ENCODE peak calls at places on chromosome 2, in six cellular contexts. P is HL-60, F is transverse colon, X is retinal pigment epithelial cell, H is stomach, U is SK-N-SH. O is an unnamed sample.

GRCh38 chr2:207148025-207148424 is 17.7 kb downstream of the KLF7 start:
- DNase-seq in P (no peak), F (no peak), X (no peak), H (no peak), U (no peak), O (no peak)

GRCh38 chr2:237434916-237435315 is 21.0 kb upstream of the COL6A3 start:
- DNase-seq in P (no peak), F (peak; percentile 45), X (no peak), H (no peak), U (no peak), O (no peak)

GRCh38 chr2:160210599-160211138 is 10.6 kb upstream of the ITGB6 start:
- DNase-seq in P (peak; percentile 27), F (peak; percentile 87), X (peak; percentile 63), H (peak; percentile 79), U (peak; percentile 52), O (peak; percentile 80)

GRCh38 chr2:127514485-127514884 is 11.8 kb downstream of the IWS1 start:
- DNase-seq in P (no peak), F (no peak), X (no peak), H (no peak), U (no peak), O (no peak)

GRCh38 chr2:8312861-8313768 is 368.7 kb upstream of the ID2 start:
- DNase-seq in P (no peak), F (peak; percentile 27), X (peak; percentile 21), H (no peak), U (no peak), O (no peak)

GRCh38 chr2:20008703-20009102 is 3.8 kb downstream of the MATN3 start:
- DNase-seq in P (no peak), F (no peak), X (no peak), H (no peak), U (no peak), O (no peak)

GRCh38 chr2:96808176-96808837 is 7.8 kb upstream of the CNNM3 start:
- DNase-seq in P (no peak), F (no peak), X (no peak), H (no peak), U (no peak), O (peak; percentile 45)

GRCh38 chr2:149019768-149020167 is 18.7 kb upstream of the LYPD6B start:
- DNase-seq in P (no peak), F (no peak), X (peak; percentile 18), H (no peak), U (no peak), O (no peak)

GRCh38 chr2:54522624-54523281 is 66.6 kb downstream of the SPTBN1 start:
- DNase-seq in P (peak; percentile 33), F (peak; percentile 67), X (no peak), H (peak; percentile 59), U (peak; percentile 60), O (peak; percentile 65)

GRCh38 chr2:61853086-61853847 is 593 bp downstream of the FAM161A start:
- DNase-seq in P (no peak), F (peak; percentile 75), X (peak; percentile 10), H (peak; percentile 73), U (peak; percentile 84), O (peak; percentile 32)

GRCh38 chr2:7773362-7773973 is 856.3 kb downstream of the RNF144A start:
- DNase-seq in P (peak; percentile 53), F (no peak), X (no peak), H (no peak), U (no peak), O (no peak)

GRCh38 chr2:168539945-168540344 is 83.9 kb downstream of the CERS6 start:
- DNase-seq in P (no peak), F (no peak), X (no peak), H (no peak), U (no peak), O (no peak)

GRCh38 chr2:111117666-111118454 is 2.9 kb upstream of the BCL2L11 start:
- DNase-seq in P (no peak), F (peak; percentile 50), X (no peak), H (peak; percentile 35), U (no peak), O (peak; percentile 24)

GRCh38 chr2:197079832-197080555 is 153.5 kb upstream of the PGAP1 start:
- DNase-seq in P (no peak), F (no peak), X (no peak), H (no peak), U (peak; percentile 59), O (no peak)

GRCh38 chr2:45637440-45637839 is 14.0 kb upstream of the PRKCE start:
- DNase-seq in P (no peak), F (no peak), X (no peak), H (no peak), U (no peak), O (peak; percentile 29)

GRCh38 chr2:16228951-16229350 is 288.6 kb downstream of the MYCN start:
- DNase-seq in P (no peak), F (no peak), X (no peak), H (no peak), U (no peak), O (no peak)

GRCh38 chr2:143730155-143730949 is 601.1 kb downstream of the ARHGAP15 start:
- DNase-seq in P (no peak), F (no peak), X (no peak), H (no peak), U (no peak), O (no peak)

GRCh38 chr2:222038086-222038802 is 260.6 kb downstream of the PAX3 start:
- DNase-seq in P (no peak), F (no peak), X (no peak), H (no peak), U (no peak), O (no peak)

GRCh38 chr2:226137201-226137811 is 662.3 kb downstream of the IRS1 start:
- DNase-seq in P (peak; percentile 65), F (no peak), X (no peak), H (no peak), U (no peak), O (no peak)

GRCh38 chr2:240561325-240561971 is 1.3 kb downstream of the DUSP28 start:
- DNase-seq in P (no peak), F (peak; percentile 26), X (no peak), H (no peak), U (no peak), O (no peak)

DNA sequence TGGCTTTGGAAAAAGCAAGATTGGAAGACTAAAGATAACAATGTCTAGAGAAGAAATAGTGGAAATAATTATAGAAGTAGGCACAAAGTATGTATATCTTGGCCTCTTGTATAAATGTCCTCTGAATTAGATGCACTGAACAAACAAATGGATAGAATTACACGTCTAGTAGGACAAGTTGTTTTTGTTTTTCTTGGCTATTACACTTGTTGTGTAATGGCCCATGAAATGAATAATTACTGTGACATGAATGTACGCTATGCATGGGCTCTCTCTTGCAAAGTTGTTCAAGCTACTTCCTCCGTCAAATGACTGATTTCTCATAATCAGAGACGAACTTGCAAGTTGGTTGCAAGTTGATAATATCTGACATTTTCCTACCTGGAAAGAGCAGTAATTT is 126.2 kb downstream of the PDE1A start:
- DNase-seq in P (no peak), F (no peak), X (no peak), H (no peak), U (no peak), O (no peak)
- H3K4me3 ChIP-seq in P (no peak overlapping the region), F (no peak overlapping the region), X (no peak overlapping the region), H (no peak overlapping the region), U (no peak overlapping the region), O (no peak overlapping the region)

DNA sequence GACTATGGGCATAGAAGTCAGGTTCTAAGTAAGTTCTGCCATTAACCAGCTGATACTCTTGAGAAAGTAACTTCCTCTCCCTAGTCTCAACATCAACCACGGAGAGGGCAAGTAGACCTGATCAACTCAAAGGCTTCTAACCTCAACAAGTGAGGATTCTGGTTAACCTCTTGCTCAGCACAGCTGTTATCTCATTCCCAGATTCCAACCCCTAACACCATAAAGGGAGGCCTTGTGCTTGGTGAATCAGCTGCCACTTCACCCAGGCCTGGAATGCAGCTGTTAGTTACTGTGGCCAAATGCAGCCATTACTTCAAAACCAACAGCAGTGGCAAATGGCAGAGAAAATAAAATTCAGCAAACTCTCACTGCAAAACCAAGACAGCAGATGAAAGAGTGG is 29.4 kb downstream of the GALNT14 start:
- DNase-seq in P (no peak), F (no peak), X (no peak), H (no peak), U (no peak), O (no peak)
- H3K4me3 ChIP-seq in P (no peak overlapping the region), F (no peak overlapping the region), X (no peak overlapping the region), H (no peak overlapping the region), U (no peak overlapping the region), O (no peak overlapping the region)

GRCh38 chr2:233091595-233092375 is 31.6 kb downstream of the INPP5D start:
- DNase-seq in P (no peak), F (no peak), X (no peak), H (peak; percentile 14), U (no peak), O (no peak)

GRCh38 chr2:233096006-233096405 is 35.9 kb downstream of the INPP5D start:
- DNase-seq in P (no peak), F (no peak), X (no peak), H (no peak), U (no peak), O (no peak)

GRCh38 chr2:233093721-233094120 is 33.6 kb downstream of the INPP5D start:
- DNase-seq in P (no peak), F (no peak), X (no peak), H (no peak), U (no peak), O (no peak)

GRCh38 chr2:233092446-233093438 is 32.6 kb downstream of the INPP5D start:
- DNase-seq in P (no peak), F (no peak), X (no peak), H (no peak), U (no peak), O (no peak)

DNA sequence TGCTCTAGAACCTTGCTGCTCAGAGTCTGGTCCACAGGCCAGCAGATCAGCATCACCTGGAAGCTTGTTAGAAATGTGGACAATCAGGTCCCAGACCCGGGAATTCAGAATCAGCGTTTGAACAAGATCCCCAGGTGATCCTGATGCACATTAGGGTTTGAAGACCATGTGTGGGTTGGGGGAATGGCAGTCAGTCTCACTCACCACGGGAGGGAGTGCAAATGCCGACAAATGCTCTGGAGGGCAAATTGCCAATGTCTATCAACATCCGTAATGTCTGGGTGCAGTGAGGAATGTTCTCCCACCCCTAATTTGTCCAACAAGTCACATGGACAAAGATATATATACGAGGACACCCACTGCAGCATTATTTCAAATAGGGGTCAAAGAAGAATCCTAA is 34.5 kb downstream of the INPP5D start:
- DNase-seq in P (no peak), F (no peak), X (no peak), H (no peak), U (no peak), O (no peak)
- H3K4me3 ChIP-seq in P (no peak overlapping the region), F (no peak overlapping the region), X (no peak overlapping the region), H (no peak overlapping the region), U (no peak overlapping the region), O (no peak overlapping the region)

GRCh38 chr2:42905341-42906114 is 113.1 kb upstream of the HAAO start:
- DNase-seq in P (no peak), F (no peak), X (no peak), H (no peak), U (peak; percentile 78), O (no peak)
- H3K4me3 ChIP-seq in P (no peak overlapping the region), F (no peak overlapping the region), X (no peak overlapping the region), H (no peak overlapping the region), U (no peak overlapping the region), O (no peak overlapping the region)

DNA sequence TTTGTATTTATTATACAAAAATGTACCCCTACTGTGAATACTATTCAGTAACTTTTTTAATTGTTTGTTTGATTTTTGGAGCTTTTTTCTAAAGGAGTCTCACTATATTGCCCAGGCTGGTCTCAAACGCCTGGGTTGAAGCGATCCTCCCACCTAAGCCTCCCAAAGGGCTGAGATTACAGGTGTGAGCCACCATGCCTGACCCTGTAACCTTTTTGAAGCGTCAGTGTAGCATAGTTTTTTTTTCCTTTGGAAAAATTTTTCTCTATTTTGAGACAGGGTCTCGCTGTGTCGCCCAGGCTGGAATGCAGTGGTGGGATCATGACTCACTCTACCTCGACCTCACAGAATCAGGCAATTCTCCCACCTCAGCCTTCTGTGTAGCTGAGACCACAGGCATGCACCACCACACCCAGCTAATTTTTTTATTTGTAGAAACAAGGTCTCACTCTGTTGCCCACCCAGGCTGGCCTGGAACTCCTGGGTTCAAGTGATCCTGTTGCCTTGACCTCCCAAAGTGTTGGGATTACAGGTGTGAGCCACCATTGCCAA is 2.0 kb downstream of the GMCL1 start:
- DNase-seq in P (no peak), F (no peak), X (no peak), H (no peak), U (no peak), O (no peak)
- H3K4me3 ChIP-seq in P (no peak overlapping the region), F (no peak overlapping the region), X (no peak overlapping the region), H (peak overlapping the region; percentile 99), U (no peak overlapping the region), O (no peak overlapping the region)

O was measured in body of pancreas.